ENCODE peak calls at places on chromosomes 6 and 20, in ten cellular contexts. O is heart right ventricle, N is left ventricle myocardium inferior, J is stomach, Z is prostate gland, L is tibial artery, M is IMR-90, Y is OCI-LY7, R is esophagus muscularis mucosa, A is A549. Q is an unnamed sample. For H3K4me1, the result is how much of the 10 kb centered on the place peaks cover.

GRCh38 chr20:33005132-33005566 is 916 bp upstream of the SUN5 start:
- DNase-seq in O (no peak), N (no peak), J (no peak), Z (no peak), L (no peak), M (peak), Y (peak), R (no peak), A (peak), Q (peak)

GRCh38 chr6:25889877-25890853 is 16.1 kb upstream of the SLC17A3 start:
- DNase-seq in O (no peak), N (no peak), J (no peak), Z (peak), L (no peak), M (peak), Y (peak), R (no peak), A (peak), Q (peak)

GRCh38 chr20:25453035-25453810 is 45.8 kb downstream of the GINS1 start:
- DNase-seq in O (no peak), N (no peak), J (peak), Z (no peak), L (no peak), M (peak), Y (no peak), R (no peak), A (peak), Q (peak)

GRCh38 chr20:50366270-50367103 is 143.7 kb upstream of the PTPN1 start:
- DNase-seq in O (peak), N (no peak), J (peak), Z (peak), L (peak), M (peak), Y (no peak), R (no peak), A (peak), Q (no peak)

GRCh38 chr20:15288076-15288475 is 950.7 kb upstream of the FLRT3 start:
- DNase-seq in O (no peak), N (no peak), J (no peak), Z (no peak), L (no peak), M (no peak), Y (no peak), R (no peak), A (no peak), Q (no peak)

GRCh38 chr6:88992741-88993557 is 29.5 kb upstream of the RNGTT start:
- DNase-seq in O (no peak), N (no peak), J (no peak), Z (no peak), L (no peak), M (no peak), Y (no peak), R (no peak), A (no peak), Q (no peak)

GRCh38 chr20:20702330-20703245 is 9.9 kb downstream of the RALGAPA2 start:
- DNase-seq in O (no peak), N (no peak), J (no peak), Z (no peak), L (no peak), M (no peak), Y (no peak), R (no peak), A (no peak), Q (no peak)

GRCh38 chr6:43492673-43493072 is 15.3 kb downstream of the TJAP1 start:
- DNase-seq in O (no peak), N (no peak), J (no peak), Z (no peak), L (no peak), M (peak), Y (no peak), R (no peak), A (no peak), Q (peak)

GRCh38 chr20:41359541-41360011 is 7.0 kb downstream of the EMILIN3 start:
- DNase-seq in O (no peak), N (peak), J (no peak), Z (peak), L (no peak), M (no peak), Y (no peak), R (no peak), A (no peak), Q (peak)

GRCh38 chr6:149763866-149764265 is 14.3 kb downstream of the PCMT1 start:
- DNase-seq in O (no peak), N (no peak), J (no peak), Z (no peak), L (no peak), M (no peak), Y (no peak), R (no peak), A (no peak), Q (peak)

GRCh38 chr6:152089992-152090391 is 282.5 kb downstream of the ESR1 start:
- DNase-seq in O (peak), N (peak), J (no peak), Z (no peak), L (peak), M (peak), Y (no peak), R (no peak), A (peak), Q (no peak)

GRCh38 chr6:1335367-1336037 is 23.6 kb downstream of the FOXQ1 start:
- DNase-seq in O (peak), N (no peak), J (peak), Z (peak), L (no peak), M (peak), Y (no peak), R (peak), A (peak), Q (no peak)

GRCh38 chr6:92521553-92521952 is 897.8 kb downstream of the EPHA7 start:
- DNase-seq in O (no peak), N (no peak), J (no peak), Z (no peak), L (no peak), M (no peak), Y (no peak), R (no peak), A (no peak), Q (no peak)

GRCh38 chr6:134235937-134236751 is 81.8 kb downstream of the SGK1 start:
- DNase-seq in O (no peak), N (no peak), J (no peak), Z (no peak), L (no peak), M (peak), Y (no peak), R (no peak), A (no peak), Q (peak)

GRCh38 chr6:103910018-103910417 is 949.7 kb downstream of the HACE1 start:
- DNase-seq in O (no peak), N (no peak), J (no peak), Z (no peak), L (no peak), M (no peak), Y (no peak), R (no peak), A (no peak), Q (no peak)

GRCh38 chr20:21396921-21397340 is 395 bp downstream of the NKX2-4 start:
- DNase-seq in O (no peak), N (no peak), J (no peak), Z (no peak), L (no peak), M (no peak), Y (no peak), R (no peak), A (no peak), Q (peak)

GRCh38 chr20:11394145-11394833 is 523.4 kb upstream of the BTBD3 start:
- DNase-seq in O (no peak), N (no peak), J (no peak), Z (no peak), L (no peak), M (peak), Y (no peak), R (no peak), A (no peak), Q (peak)

GRCh38 chr6:24720131-24720603 is 1.2 kb upstream of the C6orf62 start:
- DNase-seq in O (peak), N (peak), J (peak), Z (peak), L (peak), M (peak), Y (peak), R (no peak), A (peak), Q (peak)

GRCh38 chr6:24721461-24722215 is 2.7 kb upstream of the C6orf62 start:
- DNase-seq in O (peak), N (peak), J (peak), Z (peak), L (peak), M (peak), Y (no peak), R (no peak), A (no peak), Q (peak)

GRCh38 chr6:24719125-24719931 is at the start of gene C6orf62:
- DNase-seq in O (no peak), N (no peak), J (peak), Z (no peak), L (peak), M (peak), Y (peak), R (no peak), A (no peak), Q (peak)

GRCh38 chr6:24720604-24721460 is 1.9 kb upstream of the C6orf62 start:
- DNase-seq in O (peak), N (peak), J (peak), Z (peak), L (peak), M (peak), Y (peak), R (peak), A (peak), Q (peak)

DNA sequence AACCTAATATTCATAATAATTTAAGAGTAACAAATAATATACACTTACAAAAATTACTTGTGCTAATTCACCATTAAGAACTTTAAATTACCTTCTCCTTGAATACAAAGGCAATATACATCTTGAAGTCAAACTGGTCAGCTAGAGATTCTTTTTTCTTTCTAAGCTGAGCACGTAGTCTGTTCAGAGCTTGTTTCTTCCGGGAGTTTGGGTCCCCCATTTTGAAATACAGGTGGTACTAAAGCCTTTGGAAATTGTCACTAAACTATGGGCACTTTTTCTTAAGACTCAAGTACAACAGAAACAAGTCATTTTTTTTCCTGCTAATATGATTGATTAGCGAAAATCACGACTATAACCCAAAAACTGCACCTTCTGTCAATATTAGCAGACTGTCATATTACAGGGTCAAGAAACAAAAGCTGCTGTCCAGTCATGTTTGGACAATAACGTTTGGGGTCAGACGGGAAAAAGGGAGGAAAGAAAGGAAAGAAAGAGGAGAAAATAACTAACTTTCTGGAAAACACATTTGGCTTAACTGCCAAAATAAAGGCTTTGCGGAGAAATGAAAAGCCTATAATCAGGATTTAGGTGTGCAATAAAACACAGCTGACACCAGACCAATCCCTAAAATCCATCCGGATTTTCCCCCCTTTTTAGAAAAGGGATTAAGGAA is 367 bp downstream of the C6orf62 start:
- DNase-seq in O (no peak), N (no peak), J (no peak), Z (no peak), L (no peak), M (no peak), Y (peak), R (no peak), A (no peak), Q (no peak)
- H3K4me1 ChIP-seq in O (under half), N (half or more), J (under half), Z (under half), L (half or more), M (under half), Y (under half), R (half or more), A (under half), Q (under half)

GRCh38 chr6:5995705-5996686 is 10.7 kb downstream of the NRN1 start:
- DNase-seq in O (peak), N (peak), J (no peak), Z (no peak), L (peak), M (peak), Y (no peak), R (peak), A (peak), Q (peak)
- TF ChIP-seq CTCF in O (no peak), N (peak), J (no peak), Z (no peak), L (no peak), M (peak), Y (no peak), R (no peak), A (no peak), Q (peak)

GRCh38 chr6:15823838-15824414 is 161.1 kb upstream of the DTNBP1 start:
- DNase-seq in O (no peak), N (no peak), J (no peak), Z (no peak), L (no peak), M (no peak), Y (no peak), R (no peak), A (no peak), Q (no peak)
- H3K4me3 ChIP-seq in O (no peak), N (no peak), J (no peak), Z (no peak), L (no peak), M (no peak), Y (no peak), R (no peak), A (no peak), Q (no peak)

DNA sequence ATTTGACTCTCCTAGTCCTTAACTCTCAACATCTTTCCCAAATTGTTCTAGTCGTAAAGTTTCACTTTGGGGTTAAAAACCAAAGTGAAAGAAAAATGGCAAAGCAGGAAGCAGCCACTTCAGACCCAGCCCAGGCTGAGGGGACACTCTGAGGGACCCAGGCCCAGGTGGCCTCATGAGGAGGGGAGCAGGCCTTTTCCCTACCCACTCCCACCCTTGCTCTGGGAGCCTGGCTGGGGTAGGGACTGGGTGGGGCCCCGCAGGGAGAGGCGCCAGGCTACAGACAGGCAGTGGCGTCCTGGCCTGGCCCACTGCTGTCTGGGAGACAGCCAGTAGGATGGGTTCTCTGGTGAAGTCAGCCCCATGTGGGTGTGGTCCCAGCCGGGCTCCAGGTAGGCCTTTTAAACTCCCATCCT is 68.7 kb upstream of the MYL9 start:
- DNase-seq in O (peak), N (peak), J (peak), Z (peak), L (no peak), M (no peak), Y (no peak), R (no peak), A (peak), Q (peak)
- H3K4me1 ChIP-seq in O (half or more), N (half or more), J (half or more), Z (under half), L (half or more), M (under half), Y (half or more), R (half or more), A (half or more), Q (half or more)

GRCh38 chr6:55528624-55529023 is 50.4 kb downstream of the HMGCLL1 start:
- DNase-seq in O (no peak), N (no peak), J (no peak), Z (no peak), L (no peak), M (peak), Y (peak), R (no peak), A (peak), Q (no peak)
- TF ChIP-seq CTCF in O (no peak), N (peak), J (no peak), Z (no peak), L (no peak), M (peak), Y (peak), R (no peak), A (no peak), Q (peak)

Q was measured in osteoblast.